ENCODE peak calls at places on chromosomes 16 and 17, in seven cellular contexts. Z is body of pancreas, B is NT2/D1, J is lower lobe of right lung, V is astrocyte, C is OCI-LY7, N is left ventricle myocardium inferior. P is an unnamed sample. For H3K36me3, the result is how much of the 10 kb centered on the place peaks cover.

GRCh38 chr17:63699638-63700527 is at the start of gene LIMD2:
- DNase-seq in N (peak), B (no peak), J (peak), Z (peak), V (no peak), C (peak), P (peak)

GRCh38 chr16:81697321-81697885 is 81.7 kb upstream of the PLCG2 start:
- DNase-seq in C (peak), V (peak), J (no peak), Z (peak), B (peak), N (peak), P (peak)

GRCh38 chr17:1486802-1487695 is 5.4 kb downstream of the MYO1C start:
- DNase-seq in Z (peak), J (peak), N (peak), B (no peak), V (peak), C (peak), P (peak)

GRCh38 chr17:79811036-79811887 is 14.4 kb upstream of the CBX8 start:
- DNase-seq in B (no peak), Z (no peak), V (no peak), J (no peak), N (no peak), C (peak), P (peak)

GRCh38 chr17:42002792-42003301 is 14.4 kb downstream of the DNAJC7 start:
- DNase-seq in B (no peak), N (no peak), J (no peak), C (no peak), Z (no peak), V (peak), P (no peak)

GRCh38 chr16:81526935-81527334 is 82.3 kb downstream of the CMIP start:
- DNase-seq in Z (no peak), B (no peak), C (no peak), J (peak), N (peak), V (peak), P (peak)

GRCh38 chr16:78437352-78437968 is 338.0 kb downstream of the WWOX start:
- DNase-seq in J (no peak), V (no peak), N (no peak), C (peak), Z (peak), B (no peak), P (no peak)

GRCh38 chr17:7038025-7038862 is 2.4 kb downstream of the SLC16A13 start:
- DNase-seq in B (no peak), Z (no peak), N (no peak), J (no peak), C (no peak), V (no peak), P (no peak)

GRCh38 chr16:28943281-28943680 is 7.5 kb upstream of the NFATC2IP start:
- DNase-seq in V (no peak), Z (no peak), B (no peak), J (no peak), C (no peak), N (no peak), P (no peak)

GRCh38 chr16:85612191-85612800 is 826 bp upstream of the GSE1 start:
- DNase-seq in B (no peak), V (peak), J (peak), Z (peak), N (peak), C (peak), P (peak)

GRCh38 chr17:45868276-45868675 is 23.6 kb downstream of the SPPL2C start:
- DNase-seq in V (no peak), N (no peak), Z (no peak), B (no peak), J (no peak), C (no peak), P (no peak)

GRCh38 chr17:13541032-13541480 is 60.7 kb downstream of the HS3ST3A1 start:
- DNase-seq in J (no peak), C (no peak), Z (no peak), B (no peak), V (peak), N (no peak), P (peak)

GRCh38 chr17:5758651-5759050 is 174.3 kb upstream of the NLRP1 start:
- DNase-seq in J (no peak), C (peak), B (no peak), V (peak), Z (no peak), N (no peak), P (peak)

GRCh38 chr16:57115148-57115503 is 22.7 kb downstream of the CPNE2 start:
- DNase-seq in C (no peak), B (no peak), Z (no peak), N (no peak), V (no peak), J (no peak), P (peak)

GRCh38 chr17:45009676-45010467 is 41.6 kb downstream of the DCAKD start:
- DNase-seq in C (no peak), B (no peak), J (no peak), V (peak), Z (no peak), N (no peak), P (no peak)

GRCh38 chr17:63950940-63951907 is 19.1 kb upstream of the CD79B start:
- DNase-seq in J (no peak), N (no peak), Z (peak), C (peak), B (no peak), V (no peak), P (no peak)

GRCh38 chr17:814371-814770 is 32.2 kb downstream of the MRM3 start:
- DNase-seq in V (no peak), B (no peak), Z (no peak), J (no peak), N (no peak), C (no peak), P (no peak)

GRCh38 chr17:4304417-4305027 is 40.7 kb upstream of the ANKFY1 start:
- DNase-seq in C (peak), B (no peak), Z (peak), J (no peak), V (no peak), N (no peak), P (no peak)

GRCh38 chr17:82880620-82881019 is 40.8 kb upstream of the ZNF750 start:
- DNase-seq in Z (no peak), C (no peak), N (peak), B (no peak), J (peak), V (no peak), P (no peak)

GRCh38 chr17:32189343-32189742 is 47.0 kb downstream of the RHOT1 start:
- DNase-seq in Z (no peak), B (no peak), C (no peak), N (no peak), J (no peak), V (no peak), P (no peak)

GRCh38 chr17:68033636-68034451 is 1.7 kb upstream of the KPNA2 start:
- DNase-seq in B (peak), V (peak), Z (no peak), C (peak), J (no peak), N (no peak), P (peak)

DNA sequence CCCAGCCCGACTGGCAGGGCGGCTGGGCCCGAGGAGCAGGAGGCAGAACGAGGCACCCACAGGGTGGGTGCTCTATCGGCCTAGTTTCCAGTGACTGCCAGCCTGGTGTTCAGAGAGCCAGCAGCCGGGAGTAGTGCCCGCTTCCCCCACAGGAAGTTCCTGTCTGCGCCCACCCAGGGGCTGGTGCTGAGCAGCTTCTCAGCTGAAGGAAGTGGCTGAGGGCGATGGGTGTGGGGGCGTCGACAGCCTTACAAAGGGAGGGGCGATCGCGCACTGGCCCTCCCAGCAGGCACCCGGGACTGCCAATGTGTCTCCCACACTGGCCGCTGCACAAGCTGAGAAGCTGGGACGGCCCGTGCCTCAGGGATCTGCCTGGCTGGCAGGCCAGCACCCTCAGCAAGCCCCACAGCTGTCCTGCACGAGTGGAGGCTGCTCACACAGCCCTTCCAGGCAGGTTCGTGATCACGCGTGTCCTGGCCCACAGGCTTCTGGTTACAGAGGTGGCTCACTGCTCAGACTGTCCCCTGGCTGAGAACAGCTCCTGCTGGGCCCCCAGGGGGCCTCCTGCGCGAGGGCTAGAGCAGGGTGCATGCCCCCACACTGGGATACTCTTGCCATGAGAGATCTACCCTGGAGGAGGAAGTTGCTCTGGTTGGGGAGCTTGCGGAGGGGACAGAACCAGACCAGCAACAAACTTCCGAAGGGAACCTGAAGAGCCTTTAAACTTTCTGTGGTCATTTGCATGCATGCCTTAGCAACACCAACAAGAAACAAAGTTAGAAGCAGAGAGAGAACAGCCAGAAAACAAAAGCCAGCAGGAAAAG is 2.5 kb downstream of the RNF166 start:
- DNase-seq in Z (no peak), V (no peak), J (peak), C (peak), N (peak), B (no peak), P (no peak)
- H3K4me3 ChIP-seq in Z (no peak), V (no peak), J (peak), C (peak), N (peak), B (no peak), P (no peak)

DNA sequence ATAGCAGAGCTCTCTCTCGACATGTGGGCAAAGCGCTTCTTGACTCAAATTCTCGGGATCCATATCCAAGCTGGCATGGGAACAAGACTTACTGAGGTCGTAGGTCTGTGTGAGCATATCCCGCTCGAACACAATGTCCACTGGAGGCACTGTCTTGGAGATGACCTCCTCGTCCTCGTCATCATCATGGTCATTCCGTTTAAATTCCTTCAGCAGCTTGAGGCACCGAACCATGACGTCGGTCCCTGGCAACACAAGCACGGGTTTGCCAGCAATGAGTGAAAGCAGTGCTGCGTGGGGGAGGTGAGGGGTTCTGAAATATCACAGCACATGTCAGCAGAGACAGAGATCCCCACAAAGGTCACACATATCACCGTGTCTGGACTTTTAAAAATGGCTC is 38.1 kb downstream of the GTF3C1 start:
- DNase-seq in J (no peak), C (no peak), B (no peak), V (no peak), N (peak), Z (no peak), P (no peak)
- H3K36me3 ChIP-seq in J (half or more), C (under half), B (half or more), V (under half), N (half or more), Z (under half), P (half or more)

DNA sequence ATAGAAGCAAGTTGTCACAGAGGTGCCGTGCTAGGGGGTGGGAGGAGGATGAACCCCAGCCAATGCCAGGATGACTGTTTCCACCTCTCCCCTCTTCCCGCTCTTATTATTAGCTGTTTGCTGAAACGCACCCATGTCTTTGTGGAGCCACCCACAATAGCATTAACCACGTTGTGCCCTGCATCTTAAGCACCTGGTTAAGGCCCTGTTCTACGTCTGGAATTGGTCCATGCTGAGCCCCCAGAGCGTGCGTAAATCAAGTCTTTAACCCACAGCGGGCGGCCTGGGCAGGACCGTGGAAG is 123.7 kb downstream of the MSI2 start:
- DNase-seq in B (no peak), J (no peak), V (no peak), Z (no peak), N (no peak), C (no peak), P (no peak)
- H3K4me3 ChIP-seq in B (no peak), J (no peak), V (no peak), Z (no peak), N (no peak), C (no peak), P (no peak)

GRCh38 chr17:30271102-30271501 is 20.6 kb downstream of the BLMH start:
- DNase-seq in V (peak), B (no peak), Z (no peak), N (no peak), C (no peak), J (no peak), P (no peak)

GRCh38 chr17:30278032-30278431 is 13.7 kb downstream of the BLMH start:
- DNase-seq in B (no peak), Z (peak), V (no peak), J (no peak), N (peak), C (peak), P (no peak)

GRCh38 chr17:30274887-30275286 is 16.9 kb downstream of the BLMH start:
- DNase-seq in V (no peak), C (no peak), B (no peak), J (no peak), Z (no peak), N (no peak), P (no peak)

GRCh38 chr17:30275911-30276310 is 15.8 kb downstream of the BLMH start:
- DNase-seq in N (no peak), Z (no peak), B (no peak), C (no peak), V (no peak), J (no peak), P (no peak)

DNA sequence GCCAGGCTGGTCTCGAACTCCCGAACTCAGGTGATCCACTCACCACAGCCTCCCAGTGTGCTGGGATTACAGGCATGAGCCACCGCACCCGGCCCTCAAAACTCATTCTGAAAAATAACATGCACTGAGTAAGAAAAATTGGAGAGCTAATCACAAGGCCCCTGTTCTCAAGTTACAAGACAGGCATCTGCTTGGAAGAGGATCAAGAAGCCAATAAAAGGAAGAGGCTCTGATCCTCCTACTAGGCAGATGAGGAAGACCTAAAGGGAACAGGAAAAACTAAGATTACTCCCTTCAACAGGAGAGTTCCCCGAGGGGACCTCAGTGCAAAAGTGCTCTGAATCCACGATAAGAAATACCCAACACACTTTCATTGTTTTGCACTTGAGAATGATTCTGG is 18.4 kb downstream of the BLMH start:
- DNase-seq in V (no peak), C (no peak), N (no peak), B (no peak), Z (no peak), J (no peak), P (no peak)
- H3K36me3 ChIP-seq in V (under half), C (half or more), N (half or more), B (half or more), Z (under half), J (half or more), P (half or more)

DNA sequence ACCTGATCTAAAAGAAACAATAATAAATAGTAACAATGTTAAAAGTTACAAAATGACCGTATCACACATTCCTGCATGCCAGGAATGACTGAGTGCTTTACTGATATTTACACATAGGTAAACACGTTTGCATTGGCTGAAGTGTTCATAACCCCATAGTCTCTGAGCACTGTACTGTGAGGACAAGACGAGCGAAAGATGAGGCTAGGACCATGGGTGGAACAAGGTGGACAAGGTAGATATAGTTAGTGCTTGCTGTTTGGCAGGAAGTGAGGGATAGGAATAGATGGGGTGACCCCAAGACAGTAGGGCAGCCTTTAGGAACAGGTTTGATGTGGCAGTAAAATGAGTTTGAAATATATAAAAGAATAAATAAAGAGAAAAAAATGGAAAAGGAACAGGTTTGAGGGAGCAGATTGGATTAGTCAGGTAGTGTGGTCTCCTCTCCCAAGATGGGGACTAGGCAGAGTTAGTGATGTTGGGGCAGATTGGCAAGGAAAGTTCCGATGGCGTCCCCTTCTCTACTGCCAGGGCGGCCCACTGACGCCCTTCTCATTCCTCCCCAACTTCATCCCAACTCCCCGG is 453 bp upstream of the E2F4 start:
- DNase-seq in C (no peak), Z (no peak), V (no peak), N (no peak), J (no peak), B (no peak), P (no peak)
- H3K4me3 ChIP-seq in C (peak), Z (no peak), V (peak), N (peak), J (peak), B (peak), P (peak)

DNA sequence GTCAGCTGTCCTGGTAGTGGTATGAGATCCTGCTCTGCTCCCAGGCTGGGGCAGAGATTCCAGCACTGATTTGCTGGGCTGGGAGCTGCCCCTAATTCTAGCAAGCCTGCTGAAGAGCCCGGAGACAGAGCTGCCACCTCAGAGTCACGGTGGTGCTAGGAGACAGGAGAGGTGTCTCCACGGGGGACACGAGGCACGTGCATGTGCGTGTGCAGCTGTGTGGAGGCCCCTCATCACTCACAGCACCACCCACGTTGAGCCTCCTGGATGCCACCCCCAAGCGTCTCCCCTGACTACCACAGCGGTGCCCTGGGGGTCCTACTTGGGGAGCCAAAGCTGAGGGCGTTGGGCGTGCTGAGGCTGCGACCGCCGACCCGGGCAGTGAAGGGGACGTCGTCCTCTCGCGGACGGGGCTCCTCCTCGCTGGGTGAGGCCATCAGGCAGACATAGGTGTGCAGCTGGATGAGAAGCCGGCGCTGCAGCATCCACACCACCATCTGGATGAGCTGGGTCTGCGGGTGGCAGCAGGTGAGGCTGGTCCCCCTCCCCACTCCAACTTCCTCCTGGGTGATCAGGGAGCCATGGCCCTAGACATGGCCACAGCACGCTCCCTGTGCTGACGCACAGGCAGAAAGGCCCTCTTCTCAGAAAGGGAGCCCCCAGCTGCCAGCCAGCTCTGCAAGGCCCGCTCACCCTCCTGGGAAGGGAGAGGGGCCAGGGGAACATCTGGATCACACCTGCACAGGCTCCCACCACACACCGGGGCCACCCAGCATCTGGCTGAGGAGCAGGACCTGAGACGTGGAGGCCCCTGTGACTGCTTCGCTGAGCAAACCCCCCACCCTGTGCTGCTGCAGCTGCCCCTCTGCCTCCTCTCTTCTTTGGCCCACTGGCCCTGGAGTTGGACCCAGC is 11.6 kb downstream of the MPG start:
- DNase-seq in N (peak), C (no peak), Z (no peak), V (no peak), J (no peak), B (no peak), P (no peak)
- H3K36me3 ChIP-seq in N (half or more), C (half or more), Z (under half), V (under half), J (half or more), B (half or more), P (half or more)

DNA sequence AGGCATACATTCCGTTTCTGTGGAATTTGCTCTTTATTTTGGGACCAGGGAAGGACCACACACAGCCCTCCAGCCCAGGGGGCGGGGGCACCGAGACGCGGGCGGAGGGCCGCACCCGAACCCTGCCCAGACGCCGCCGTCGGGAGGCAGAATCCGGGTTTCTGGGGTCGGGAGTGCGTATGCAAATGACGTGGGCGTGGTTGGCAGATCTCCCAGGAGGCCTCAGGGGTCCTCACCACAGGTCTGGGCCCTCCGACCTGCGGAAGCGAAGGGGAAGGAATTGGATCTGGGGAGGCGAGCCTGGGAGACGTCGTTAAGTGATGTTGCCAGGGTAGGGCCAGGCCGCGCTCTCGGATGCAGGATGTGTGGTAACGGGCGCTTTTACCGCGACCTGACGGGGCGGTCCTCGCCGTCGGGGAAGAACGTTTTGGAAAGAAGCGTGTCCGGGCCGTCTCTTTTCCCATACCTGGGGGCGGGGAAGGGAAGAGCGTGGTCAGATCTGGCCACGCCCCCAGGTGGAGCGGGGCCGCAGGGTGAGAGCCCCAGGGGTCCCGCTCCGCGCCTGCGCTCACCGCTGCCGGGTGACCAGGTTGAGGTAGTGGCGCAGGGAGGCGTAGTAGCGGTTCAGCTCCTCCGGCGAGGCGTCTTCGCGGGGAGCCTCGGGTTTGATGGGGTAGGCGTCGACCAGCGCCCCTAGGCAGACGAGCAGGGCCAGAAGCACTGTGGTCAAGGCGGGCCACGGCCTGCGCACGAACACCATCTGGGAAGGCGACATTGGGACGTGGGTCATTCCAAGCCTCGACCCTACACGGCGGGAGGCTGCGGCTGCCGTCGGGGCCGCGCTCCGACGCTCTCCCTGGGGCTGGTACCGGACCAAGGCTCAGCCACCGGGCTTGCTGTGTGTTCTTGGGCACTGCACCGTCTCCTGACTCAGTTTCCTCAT is 745 bp downstream of the PYY start:
- DNase-seq in Z (no peak), C (no peak), B (peak), N (no peak), J (no peak), V (no peak), P (no peak)
- H3K4me3 ChIP-seq in Z (no peak), C (no peak), B (peak), N (peak), J (peak), V (no peak), P (no peak)

P was measured in MG63.